ENCODE peak calls at places on chromosomes 6 and 20, in nine cellular contexts. J is cardiac muscle cell, Q is MM.1S, A is Panc1, Z is mammary epithelial cell, O is pancreas, T is adrenal gland, C is left lung, G is SK-N-SH. W is an unnamed sample.

GRCh38 chr6:52790841-52791240 is 12.8 kb downstream of the GSTA1 start:
- DNase-seq in J (no peak), Q (no peak), A (no peak), Z (no peak), O (no peak), T (no peak), C (no peak), G (no peak), W (no peak)

GRCh38 chr6:107709341-107709740 is 114.8 kb downstream of the SCML4 start:
- DNase-seq in J (no peak), Q (no peak), A (no peak), Z (no peak), O (no peak), T (no peak), C (no peak), G (no peak), W (no peak)

GRCh38 chr6:88089708-88090107 is 42.1 kb downstream of the SPACA1 start:
- DNase-seq in J (no peak), Q (no peak), A (no peak), Z (no peak), O (no peak), T (no peak), C (no peak), G (no peak), W (no peak)

GRCh38 chr6:130143709-130144108 is 79.0 kb downstream of the SAMD3 start:
- DNase-seq in J (no peak), Q (no peak), A (no peak), Z (peak; percentile 57), O (no peak), T (peak; percentile 60), C (no peak), G (no peak), W (no peak)

GRCh38 chr6:121055572-121056163 is 278.6 kb downstream of the TBC1D32 start:
- DNase-seq in J (peak; percentile 72), Q (peak; percentile 21), A (peak; percentile 38), Z (peak; percentile 40), O (no peak), T (no peak), C (no peak), G (peak; percentile 44), W (peak; percentile 60)

GRCh38 chr6:3569817-3570216 is 113.0 kb upstream of the SLC22A23 start:
- DNase-seq in J (no peak), Q (no peak), A (no peak), Z (no peak), O (no peak), T (no peak), C (no peak), G (peak; percentile 32), W (no peak)

GRCh38 chr6:148780918-148781436 is 34.1 kb downstream of the UST start:
- DNase-seq in J (peak; percentile 53), Q (no peak), A (no peak), Z (no peak), O (no peak), T (no peak), C (no peak), G (no peak), W (no peak)

GRCh38 chr6:41929918-41930317 is 8.6 kb downstream of the BYSL start:
- DNase-seq in J (no peak), Q (no peak), A (no peak), Z (no peak), O (no peak), T (no peak), C (no peak), G (no peak), W (no peak)

GRCh38 chr6:151683381-151683780 is 124.1 kb upstream of the ESR1 start:
- DNase-seq in J (no peak), Q (no peak), A (no peak), Z (no peak), O (no peak), T (no peak), C (no peak), G (no peak), W (no peak)

GRCh38 chr6:34491091-34491430 is 25.2 kb downstream of the PACSIN1 start:
- DNase-seq in J (no peak), Q (no peak), A (no peak), Z (no peak), O (no peak), T (peak; percentile 56), C (no peak), G (no peak), W (no peak)

GRCh38 chr6:30722280-30723112 is 2.3 kb downstream of the TUBB start:
- DNase-seq in J (peak; percentile 79), Q (peak; percentile 77), A (no peak), Z (peak; percentile 73), O (peak; percentile 88), T (peak; percentile 87), C (peak; percentile 93), G (peak; percentile 73), W (peak; percentile 79)

GRCh38 chr6:158972241-158973233 is 27.5 kb downstream of the RSPH3 start:
- DNase-seq in J (peak; percentile 65), Q (peak; percentile 34), A (peak; percentile 35), Z (peak; percentile 50), O (no peak), T (peak; percentile 10), C (no peak), G (peak; percentile 47), W (no peak)

GRCh38 chr6:40387127-40387870 is 199.9 kb downstream of the LRFN2 start:
- DNase-seq in J (no peak), Q (no peak), A (no peak), Z (no peak), O (no peak), T (no peak), C (no peak), G (peak; percentile 1), W (no peak)

GRCh38 chr6:63509652-63510352 is 62.5 kb upstream of the LOC128125822 start:
- DNase-seq in J (no peak), Q (no peak), A (no peak), Z (peak; percentile 47), O (peak; percentile 87), T (peak; percentile 82), C (no peak), G (no peak), W (peak; percentile 78)

GRCh38 chr6:106759112-106759511 is 129.7 kb downstream of the QRSL1 start:
- DNase-seq in J (no peak), Q (no peak), A (no peak), Z (no peak), O (no peak), T (no peak), C (no peak), G (no peak), W (no peak)

GRCh38 chr20:31949877-31950646 is 1.8 kb downstream of the PDRG1 start:
- DNase-seq in J (no peak), Q (no peak), A (no peak), Z (no peak), O (no peak), T (no peak), C (no peak), G (no peak), W (no peak)

GRCh38 chr6:225121-225721 is 67.1 kb upstream of the DUSP22 start:
- DNase-seq in J (no peak), Q (no peak), A (no peak), Z (peak; percentile 71), O (no peak), T (no peak), C (peak; percentile 80), G (no peak), W (no peak)

GRCh38 chr6:156021746-156022396 is 566.2 kb upstream of the NOX3 start:
- DNase-seq in J (no peak), Q (no peak), A (no peak), Z (no peak), O (no peak), T (no peak), C (no peak), G (no peak), W (no peak)

GRCh38 chr20:37319120-37319717 is 26.7 kb upstream of the SRC start:
- DNase-seq in J (no peak), Q (no peak), A (no peak), Z (no peak), O (no peak), T (no peak), C (no peak), G (peak; percentile 45), W (no peak)
- H3K4me1 ChIP-seq in J (peaks cover 35% of the 10 kb centered on the region), Q (no peaks in the 10 kb centered on the region), A (no peaks in the 10 kb centered on the region), Z (peaks cover 20% of the 10 kb centered on the region), O (no peaks in the 10 kb centered on the region), T (peaks cover 5% of the 10 kb centered on the region), C (peaks cover 20% of the 10 kb centered on the region), G (no peaks in the 10 kb centered on the region), W (peaks cover 7% of the 10 kb centered on the region)

GRCh38 chr20:61053487-61054277 is 198.4 kb upstream of the CDH4 start:
- DNase-seq in J (no peak), Q (no peak), A (no peak), Z (no peak), O (no peak), T (no peak), C (no peak), G (no peak), W (no peak)
- H3K27me3 ChIP-seq in J (no peaks in the 10 kb centered on the region), Q (peaks cover 34% of the 10 kb centered on the region), A (no peaks in the 10 kb centered on the region), Z (no peaks in the 10 kb centered on the region), O (peaks cover 2% of the 10 kb centered on the region), T (no peaks in the 10 kb centered on the region), C (peaks cover 13% of the 10 kb centered on the region), G (no peaks in the 10 kb centered on the region), W (no peaks in the 10 kb centered on the region)

DNA sequence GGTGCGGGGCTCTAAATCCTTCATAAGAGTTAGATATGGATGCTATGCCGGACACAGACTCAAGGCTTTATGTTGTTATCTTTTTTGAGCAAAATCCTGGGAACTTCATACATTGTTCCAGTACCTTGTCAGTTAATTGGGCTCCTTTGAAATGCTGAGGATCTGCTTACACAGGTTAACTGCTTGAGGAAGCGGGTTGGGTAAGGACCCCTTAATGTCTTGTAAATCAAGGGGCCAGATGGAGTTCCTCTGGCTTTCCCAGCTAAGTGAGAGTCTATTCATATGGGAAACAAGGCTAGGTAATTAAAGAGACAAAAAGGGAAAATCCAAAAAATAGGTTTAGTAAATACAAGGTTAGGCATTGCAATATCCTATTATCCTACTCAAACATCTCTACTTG is 141.5 kb downstream of the OR2B2 start:
- DNase-seq in J (no peak), Q (no peak), A (no peak), Z (no peak), O (no peak), T (no peak), C (no peak), G (no peak), W (no peak)
- H3K4me1 ChIP-seq in J (no peaks in the 10 kb centered on the region), Q (peaks cover 4% of the 10 kb centered on the region), A (peaks cover 9% of the 10 kb centered on the region), Z (peaks cover 6% of the 10 kb centered on the region), O (no peaks in the 10 kb centered on the region), T (no peaks in the 10 kb centered on the region), C (peaks cover 23% of the 10 kb centered on the region), G (no peaks in the 10 kb centered on the region), W (peaks cover 19% of the 10 kb centered on the region)

GRCh38 chr6:54097753-54098152 is 13.5 kb upstream of the MLIP start:
- DNase-seq in J (no peak), Q (no peak), A (no peak), Z (no peak), O (no peak), T (no peak), C (no peak), G (no peak), W (no peak)
- H3K27me3 ChIP-seq in J (no peaks in the 10 kb centered on the region), Q (no peaks in the 10 kb centered on the region), A (no peaks in the 10 kb centered on the region), Z (peaks cover 8% of the 10 kb centered on the region), O (no peaks in the 10 kb centered on the region), T (no peaks in the 10 kb centered on the region), C (no peaks in the 10 kb centered on the region), G (no peaks in the 10 kb centered on the region), W (no peaks in the 10 kb centered on the region)